ENCODE peak calls at places on chromosomes 3 and 15, in six cellular contexts. One of them, this sample, is unnamed.

GRCh38 chr3:11498646-11499045 is 145.1 kb downstream of the VGLL4 start:
- DNase-seq in astrocyte of the spinal cord: peak; percentile 77
- DNase-seq in cardiac fibroblast: peak; percentile 80
- DNase-seq in choroid plexus epithelial cell: peak; percentile 83
- DNase-seq in astrocyte of the cerebellum: peak; percentile 69
- DNase-seq in mesothelial cell of epicardium: no peak
- DNase-seq in this sample: no peak

GRCh38 chr3:162602619-162603018 is 1106.0 kb downstream of the OTOL1 start:
- DNase-seq in astrocyte of the cerebellum: no peak
- DNase-seq in cardiac fibroblast: peak; percentile 4
- DNase-seq in mesothelial cell of epicardium: no peak
- DNase-seq in choroid plexus epithelial cell: peak; percentile 40
- DNase-seq in astrocyte of the spinal cord: no peak
- DNase-seq in this sample: no peak

GRCh38 chr3:195150194-195151118 is 120.5 kb downstream of the XXYLT1 start:
- DNase-seq in choroid plexus epithelial cell: peak; percentile 91
- DNase-seq in cardiac fibroblast: peak; percentile 98
- DNase-seq in mesothelial cell of epicardium: no peak
- DNase-seq in astrocyte of the spinal cord: peak; percentile 82
- DNase-seq in astrocyte of the cerebellum: no peak
- DNase-seq in this sample: no peak

GRCh38 chr3:29481969-29482767 is 201.3 kb downstream of the RBMS3 start:
- DNase-seq in astrocyte of the spinal cord: no peak
- DNase-seq in astrocyte of the cerebellum: no peak
- DNase-seq in cardiac fibroblast: no peak
- DNase-seq in mesothelial cell of epicardium: no peak
- DNase-seq in choroid plexus epithelial cell: no peak
- DNase-seq in this sample: no peak

GRCh38 chr3:192186508-192186907 is 540.8 kb downstream of the FGF12 start:
- DNase-seq in cardiac fibroblast: peak; percentile 9
- DNase-seq in astrocyte of the spinal cord: no peak
- DNase-seq in astrocyte of the cerebellum: no peak
- DNase-seq in mesothelial cell of epicardium: no peak
- DNase-seq in choroid plexus epithelial cell: no peak
- DNase-seq in this sample: no peak

GRCh38 chr3:129068291-129068886 is 7.8 kb downstream of the GP9 start:
- DNase-seq in mesothelial cell of epicardium: no peak
- DNase-seq in astrocyte of the spinal cord: no peak
- DNase-seq in astrocyte of the cerebellum: no peak
- DNase-seq in cardiac fibroblast: no peak
- DNase-seq in choroid plexus epithelial cell: peak; percentile 21
- DNase-seq in this sample: no peak

GRCh38 chr3:52246264-52246620 is 683 bp downstream of the PPM1M start:
- DNase-seq in astrocyte of the spinal cord: no peak
- DNase-seq in mesothelial cell of epicardium: no peak
- DNase-seq in choroid plexus epithelial cell: no peak
- DNase-seq in cardiac fibroblast: no peak
- DNase-seq in astrocyte of the cerebellum: no peak
- DNase-seq in this sample: no peak

GRCh38 chr3:81887448-81887847 is 126.0 kb upstream of the GBE1 start:
- DNase-seq in mesothelial cell of epicardium: no peak
- DNase-seq in cardiac fibroblast: no peak
- DNase-seq in astrocyte of the cerebellum: no peak
- DNase-seq in astrocyte of the spinal cord: no peak
- DNase-seq in choroid plexus epithelial cell: no peak
- DNase-seq in this sample: no peak

GRCh38 chr15:88848203-88848602 is 45.0 kb downstream of the ACAN start:
- DNase-seq in astrocyte of the spinal cord: no peak
- DNase-seq in astrocyte of the cerebellum: no peak
- DNase-seq in choroid plexus epithelial cell: no peak
- DNase-seq in mesothelial cell of epicardium: no peak
- DNase-seq in cardiac fibroblast: no peak
- DNase-seq in this sample: no peak

GRCh38 chr3:99114565-99115291 is 213.2 kb upstream of the DCBLD2 start:
- DNase-seq in mesothelial cell of epicardium: no peak
- DNase-seq in astrocyte of the spinal cord: peak; percentile 61
- DNase-seq in astrocyte of the cerebellum: no peak
- DNase-seq in choroid plexus epithelial cell: peak; percentile 88
- DNase-seq in cardiac fibroblast: peak; percentile 87
- DNase-seq in this sample: no peak

GRCh38 chr3:114860526-114860925 is 286.6 kb downstream of the ZBTB20 start:
- DNase-seq in choroid plexus epithelial cell: no peak
- DNase-seq in astrocyte of the spinal cord: no peak
- DNase-seq in mesothelial cell of epicardium: no peak
- DNase-seq in astrocyte of the cerebellum: no peak
- DNase-seq in cardiac fibroblast: no peak
- DNase-seq in this sample: no peak

GRCh38 chr3:128372707-128373533 is 93.8 kb downstream of the DNAJB8 start:
- DNase-seq in astrocyte of the cerebellum: no peak
- DNase-seq in cardiac fibroblast: no peak
- DNase-seq in astrocyte of the spinal cord: no peak
- DNase-seq in mesothelial cell of epicardium: no peak
- DNase-seq in choroid plexus epithelial cell: no peak
- DNase-seq in this sample: no peak

GRCh38 chr15:89112341-89112971 is 24.2 kb downstream of the ABHD2 start:
- DNase-seq in astrocyte of the spinal cord: peak; percentile 73
- DNase-seq in choroid plexus epithelial cell: no peak
- DNase-seq in cardiac fibroblast: peak; percentile 68
- DNase-seq in astrocyte of the cerebellum: no peak
- DNase-seq in mesothelial cell of epicardium: no peak
- DNase-seq in this sample: no peak

GRCh38 chr15:48617619-48618018 is 27.9 kb downstream of the FBN1 start:
- DNase-seq in choroid plexus epithelial cell: peak; percentile 99
- DNase-seq in astrocyte of the spinal cord: peak; percentile 92
- DNase-seq in astrocyte of the cerebellum: peak; percentile 95
- DNase-seq in cardiac fibroblast: peak; percentile 86
- DNase-seq in mesothelial cell of epicardium: no peak
- DNase-seq in this sample: no peak

GRCh38 chr15:90550919-90551318 is 21.2 kb downstream of the CRTC3 start:
- DNase-seq in cardiac fibroblast: no peak
- DNase-seq in mesothelial cell of epicardium: no peak
- DNase-seq in astrocyte of the spinal cord: no peak
- DNase-seq in choroid plexus epithelial cell: no peak
- DNase-seq in astrocyte of the cerebellum: no peak
- DNase-seq in this sample: no peak

GRCh38 chr15:96328101-96328958 is 2.2 kb upstream of the NR2F2 start:
- DNase-seq in cardiac fibroblast: peak; percentile 60
- DNase-seq in choroid plexus epithelial cell: peak; percentile 67
- DNase-seq in mesothelial cell of epicardium: no peak
- DNase-seq in astrocyte of the spinal cord: peak; percentile 38
- DNase-seq in astrocyte of the cerebellum: no peak
- DNase-seq in this sample: no peak

GRCh38 chr3:195187609-195188529 is 83.1 kb downstream of the XXYLT1 start:
- DNase-seq in cardiac fibroblast: peak; percentile 69
- DNase-seq in mesothelial cell of epicardium: no peak
- DNase-seq in choroid plexus epithelial cell: peak; percentile 78
- DNase-seq in astrocyte of the spinal cord: peak; percentile 64
- DNase-seq in astrocyte of the cerebellum: no peak
- DNase-seq in this sample: no peak

GRCh38 chr3:20546636-20547035 is 360.6 kb upstream of the SGO1 start:
- DNase-seq in mesothelial cell of epicardium: no peak
- DNase-seq in astrocyte of the cerebellum: no peak
- DNase-seq in choroid plexus epithelial cell: no peak
- DNase-seq in cardiac fibroblast: peak; percentile 47
- DNase-seq in astrocyte of the spinal cord: peak; percentile 12
- DNase-seq in this sample: no peak

GRCh38 chr3:12574131-12574530 is 17.2 kb downstream of the MKRN2 start:
- DNase-seq in astrocyte of the cerebellum: no peak
- DNase-seq in cardiac fibroblast: peak; percentile 29
- DNase-seq in choroid plexus epithelial cell: no peak
- DNase-seq in mesothelial cell of epicardium: no peak
- DNase-seq in astrocyte of the spinal cord: no peak
- DNase-seq in this sample: no peak

GRCh38 chr15:40072216-40072990 is 33.4 kb upstream of the SRP14 start:
- DNase-seq in mesothelial cell of epicardium: no peak
- DNase-seq in cardiac fibroblast: no peak
- DNase-seq in astrocyte of the spinal cord: no peak
- DNase-seq in choroid plexus epithelial cell: no peak
- DNase-seq in astrocyte of the cerebellum: no peak
- DNase-seq in this sample: no peak

GRCh38 chr3:149472393-149472792 is 2.1 kb upstream of the TM4SF4 start:
- DNase-seq in mesothelial cell of epicardium: no peak
- DNase-seq in astrocyte of the cerebellum: no peak
- DNase-seq in choroid plexus epithelial cell: peak; percentile 60
- DNase-seq in astrocyte of the spinal cord: no peak
- DNase-seq in cardiac fibroblast: no peak
- DNase-seq in this sample: no peak

GRCh38 chr15:91782221-91782620 is 71.3 kb upstream of the SLCO3A1 start:
- DNase-seq in cardiac fibroblast: no peak
- DNase-seq in choroid plexus epithelial cell: no peak
- DNase-seq in astrocyte of the cerebellum: no peak
- DNase-seq in astrocyte of the spinal cord: no peak
- DNase-seq in mesothelial cell of epicardium: no peak
- DNase-seq in this sample: no peak

GRCh38 chr3:57855281-57855680 is 99.2 kb downstream of the SLMAP start:
- DNase-seq in astrocyte of the cerebellum: peak; percentile 4
- DNase-seq in astrocyte of the spinal cord: peak; percentile 61
- DNase-seq in choroid plexus epithelial cell: peak; percentile 61
- DNase-seq in cardiac fibroblast: peak; percentile 64
- DNase-seq in mesothelial cell of epicardium: no peak
- DNase-seq in this sample: no peak

GRCh38 chr3:30659270-30660127 is 53.1 kb downstream of the TGFBR2 start:
- DNase-seq in cardiac fibroblast: peak; percentile 98
- DNase-seq in astrocyte of the cerebellum: peak; percentile 91
- DNase-seq in choroid plexus epithelial cell: peak; percentile 95
- DNase-seq in mesothelial cell of epicardium: no peak
- DNase-seq in astrocyte of the spinal cord: peak; percentile 97
- DNase-seq in this sample: no peak

GRCh38 chr3:194575484-194576210 is 57.6 kb downstream of the TMEM44 start:
- DNase-seq in astrocyte of the spinal cord: no peak
- DNase-seq in mesothelial cell of epicardium: no peak
- DNase-seq in astrocyte of the cerebellum: no peak
- DNase-seq in cardiac fibroblast: peak; percentile 96
- DNase-seq in choroid plexus epithelial cell: peak; percentile 80
- DNase-seq in this sample: no peak

GRCh38 chr3:73745429-73746247 is 120.9 kb upstream of the PDZRN3 start:
- DNase-seq in astrocyte of the cerebellum: no peak
- DNase-seq in choroid plexus epithelial cell: no peak
- DNase-seq in cardiac fibroblast: peak; percentile 48
- DNase-seq in mesothelial cell of epicardium: no peak
- DNase-seq in astrocyte of the spinal cord: no peak
- DNase-seq in this sample: no peak

GRCh38 chr3:109025896-109026295 is 72.2 kb upstream of the GUCA1C start:
- DNase-seq in astrocyte of the spinal cord: no peak
- DNase-seq in mesothelial cell of epicardium: no peak
- DNase-seq in astrocyte of the cerebellum: peak; percentile 23
- DNase-seq in cardiac fibroblast: no peak
- DNase-seq in choroid plexus epithelial cell: peak; percentile 5
- DNase-seq in this sample: no peak

DNA sequence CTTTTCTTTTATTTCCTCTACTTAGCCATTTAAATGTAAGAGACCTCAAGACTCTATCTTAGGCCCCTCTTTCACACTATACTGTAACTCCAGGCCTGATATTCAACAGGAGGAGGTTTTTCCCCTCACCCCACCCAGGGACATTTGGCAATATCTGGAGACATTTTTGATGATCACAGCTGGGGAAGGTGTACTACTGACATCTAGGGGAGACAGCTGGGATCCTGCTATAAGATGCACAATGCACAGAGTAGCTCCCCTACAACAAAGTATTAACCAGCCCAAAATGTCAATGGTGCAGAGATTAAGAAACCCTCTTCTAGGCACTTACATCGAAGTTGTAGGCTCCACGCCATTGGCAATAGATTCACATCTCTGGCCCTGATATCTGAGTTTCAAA is 517.5 kb upstream of the UBE2E2 start:
- DNase-seq in choroid plexus epithelial cell: peak; percentile 49
- DNase-seq in astrocyte of the spinal cord: no peak
- DNase-seq in astrocyte of the cerebellum: no peak
- DNase-seq in cardiac fibroblast: peak; percentile 15
- DNase-seq in mesothelial cell of epicardium: no peak
- DNase-seq in this sample: no peak
- TF ChIP-seq CTCF in choroid plexus epithelial cell: peak; percentile 74
- TF ChIP-seq CTCF in astrocyte of the spinal cord: peak; percentile 50
- TF ChIP-seq CTCF in astrocyte of the cerebellum: peak; percentile 58
- TF ChIP-seq CTCF in cardiac fibroblast: peak; percentile 33
- TF ChIP-seq CTCF in mesothelial cell of epicardium: no peak
- TF ChIP-seq CTCF in this sample: peak; percentile 43

GRCh38 chr3:40848411-40848810 is 323.7 kb downstream of the ZNF621 start:
- DNase-seq in astrocyte of the spinal cord: no peak
- DNase-seq in mesothelial cell of epicardium: no peak
- DNase-seq in choroid plexus epithelial cell: no peak
- DNase-seq in astrocyte of the cerebellum: no peak
- DNase-seq in cardiac fibroblast: no peak
- DNase-seq in this sample: no peak

GRCh38 chr3:40855871-40856270 is 331.1 kb downstream of the ZNF621 start:
- DNase-seq in cardiac fibroblast: no peak
- DNase-seq in astrocyte of the spinal cord: no peak
- DNase-seq in mesothelial cell of epicardium: no peak
- DNase-seq in astrocyte of the cerebellum: no peak
- DNase-seq in choroid plexus epithelial cell: no peak
- DNase-seq in this sample: no peak

GRCh38 chr3:40853474-40853873 is 328.7 kb downstream of the ZNF621 start:
- DNase-seq in astrocyte of the spinal cord: no peak
- DNase-seq in cardiac fibroblast: no peak
- DNase-seq in astrocyte of the cerebellum: no peak
- DNase-seq in mesothelial cell of epicardium: no peak
- DNase-seq in choroid plexus epithelial cell: no peak
- DNase-seq in this sample: no peak

GRCh38 chr3:40851836-40852235 is 327.1 kb downstream of the ZNF621 start:
- DNase-seq in choroid plexus epithelial cell: no peak
- DNase-seq in astrocyte of the cerebellum: no peak
- DNase-seq in cardiac fibroblast: no peak
- DNase-seq in astrocyte of the spinal cord: no peak
- DNase-seq in mesothelial cell of epicardium: no peak
- DNase-seq in this sample: no peak

GRCh38 chr3:40852712-40853111 is 328.0 kb downstream of the ZNF621 start:
- DNase-seq in choroid plexus epithelial cell: no peak
- DNase-seq in cardiac fibroblast: no peak
- DNase-seq in mesothelial cell of epicardium: no peak
- DNase-seq in astrocyte of the spinal cord: no peak
- DNase-seq in astrocyte of the cerebellum: no peak
- DNase-seq in this sample: no peak
- TF ChIP-seq CTCF in choroid plexus epithelial cell: no peak
- TF ChIP-seq CTCF in cardiac fibroblast: no peak
- TF ChIP-seq CTCF in mesothelial cell of epicardium: no peak
- TF ChIP-seq CTCF in astrocyte of the spinal cord: no peak
- TF ChIP-seq CTCF in astrocyte of the cerebellum: no peak
- TF ChIP-seq CTCF in this sample: no peak

DNA sequence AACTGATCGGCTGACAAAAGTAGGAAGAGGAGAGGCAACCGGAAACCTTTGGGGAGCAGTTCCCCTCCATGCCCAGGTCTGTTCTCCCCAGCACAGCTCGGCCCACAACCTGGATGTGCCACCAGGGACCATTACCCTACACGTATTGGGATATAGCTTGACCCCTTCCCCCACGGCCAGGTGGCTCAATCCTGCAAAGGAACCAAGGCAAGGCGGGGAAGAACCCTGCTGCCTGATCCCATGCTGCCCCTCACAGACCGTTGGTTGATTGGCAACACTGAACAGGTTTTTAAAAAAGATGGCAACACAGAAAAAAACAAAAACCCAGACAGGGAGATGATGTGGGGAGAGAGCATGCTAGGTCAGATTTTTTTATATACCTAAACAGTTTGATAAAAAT is 19.6 kb upstream of the TCAIM start:
- DNase-seq in cardiac fibroblast: no peak
- DNase-seq in choroid plexus epithelial cell: no peak
- DNase-seq in astrocyte of the cerebellum: no peak
- DNase-seq in astrocyte of the spinal cord: no peak
- DNase-seq in mesothelial cell of epicardium: no peak
- DNase-seq in this sample: no peak
- TF ChIP-seq CTCF in cardiac fibroblast: no peak
- TF ChIP-seq CTCF in choroid plexus epithelial cell: no peak
- TF ChIP-seq CTCF in astrocyte of the cerebellum: no peak
- TF ChIP-seq CTCF in astrocyte of the spinal cord: no peak
- TF ChIP-seq CTCF in mesothelial cell of epicardium: no peak
- TF ChIP-seq CTCF in this sample: no peak

GRCh38 chr15:58741032-58741431 is 8.5 kb downstream of the ADAM10 start:
- DNase-seq in cardiac fibroblast: no peak
- DNase-seq in mesothelial cell of epicardium: no peak
- DNase-seq in choroid plexus epithelial cell: no peak
- DNase-seq in astrocyte of the spinal cord: no peak
- DNase-seq in astrocyte of the cerebellum: no peak
- DNase-seq in this sample: no peak
- TF ChIP-seq CTCF in cardiac fibroblast: no peak
- TF ChIP-seq CTCF in mesothelial cell of epicardium: no peak
- TF ChIP-seq CTCF in choroid plexus epithelial cell: no peak
- TF ChIP-seq CTCF in astrocyte of the spinal cord: no peak
- TF ChIP-seq CTCF in astrocyte of the cerebellum: no peak
- TF ChIP-seq CTCF in this sample: no peak